ENCODE peak calls at places on chromosomes 6 and 20, in five cellular contexts. H is naive B cell, Z is EL, Q is M059J, U is GM04504. A is an unnamed sample.

GRCh38 chr20:50286609-50287008 is 96.0 kb downstream of the CEBPB start:
- DNase-seq in Q (peak; percentile 77), H (no peak), U (peak; percentile 92), Z (peak; percentile 94), A (no peak)

GRCh38 chr6:124970763-124971162 is 8.5 kb downstream of the RNF217 start:
- DNase-seq in H (no peak), Q (no peak), U (no peak), Z (no peak), A (no peak)

GRCh38 chr20:35174458-35175216 is 2.8 kb downstream of the PROCR start:
- DNase-seq in Z (no peak), H (no peak), Q (no peak), U (no peak), A (no peak)

GRCh38 chr6:110878751-110879539 is 4.4 kb downstream of the AMD1 start:
- DNase-seq in H (no peak), Q (no peak), U (no peak), Z (peak; percentile 40), A (no peak)

GRCh38 chr20:46348972-46349741 is 40.9 kb upstream of the CDH22 start:
- DNase-seq in Z (peak; percentile 47), Q (peak; percentile 49), U (no peak), H (peak; percentile 12), A (peak; percentile 43)

GRCh38 chr6:52590634-52590985 is 13.8 kb upstream of the TRAM2 start:
- DNase-seq in U (no peak), H (no peak), Q (peak; percentile 84), Z (peak; percentile 90), A (no peak)

GRCh38 chr6:78910611-78911134 is 43.3 kb downstream of the IRAK1BP1 start:
- DNase-seq in U (no peak), Q (no peak), H (no peak), Z (no peak), A (no peak)

GRCh38 chr20:63027425-63028389 is 20.9 kb upstream of the BHLHE23 start:
- DNase-seq in H (no peak), U (no peak), Q (peak; percentile 70), Z (peak; percentile 19), A (no peak)

GRCh38 chr20:20712004-20712473 is 405 bp downstream of the RALGAPA2 start:
- DNase-seq in H (no peak), U (no peak), Z (peak; percentile 3), Q (peak; percentile 29), A (no peak)